ENCODE peak calls at places on chromosomes 11 and 22, in seven cellular contexts. O is IMR-90; K is HFF-Myc; S is activated gamma-delta T cell treated with Interleukin-2 at 50 U/mL for 16 hours; U is activated T-helper 9 cell treated with anti-CD3 and anti-CD28 coated beads, Interleukin-2, amount 50 U/mL, for 16 hours; C is iris pigment epithelial cell; H is AG04450. I is an unnamed sample.

GRCh38 chr11:119118227-119118626 is 3.2 kb upstream of the HINFP start:
- DNase-seq in O (no peak), K (no peak), S (no peak), U (no peak), C (no peak), H (no peak), I (no peak)

GRCh38 chr11:85685820-85686459 is at the start of gene CCDC89:
- DNase-seq in O (peak), K (peak), S (no peak), U (no peak), C (peak), H (peak), I (no peak)

GRCh38 chr11:64757549-64758329 is 2.0 kb downstream of the PYGM start:
- DNase-seq in O (no peak), K (no peak), S (no peak), U (no peak), C (no peak), H (no peak), I (no peak)

GRCh38 chr11:131845255-131845654 is 474.8 kb downstream of the NTM start:
- DNase-seq in O (no peak), K (no peak), S (no peak), U (no peak), C (no peak), H (no peak), I (no peak)

GRCh38 chr11:8030526-8031247 is 43.5 kb downstream of the EIF3F start:
- DNase-seq in O (no peak), K (no peak), S (no peak), U (no peak), C (no peak), H (no peak), I (no peak)

GRCh38 chr11:556175-556699 is 4.3 kb downstream of the LMNTD2 start:
- DNase-seq in O (no peak), K (no peak), S (no peak), U (no peak), C (no peak), H (no peak), I (no peak)

GRCh38 chr11:103978588-103979580 is 57.6 kb upstream of the DDI1 start:
- DNase-seq in O (peak), K (no peak), S (no peak), U (no peak), C (no peak), H (no peak), I (no peak)

GRCh38 chr11:71097506-71098240 is 154.7 kb downstream of the SHANK2 start:
- DNase-seq in O (no peak), K (no peak), S (no peak), U (no peak), C (no peak), H (no peak), I (no peak)

GRCh38 chr11:13260196-13260962 is 17.2 kb upstream of the BMAL1 start:
- DNase-seq in O (no peak), K (no peak), S (no peak), U (no peak), C (peak), H (no peak), I (no peak)

GRCh38 chr22:47621253-47621652 is 858.8 kb downstream of the TBC1D22A start:
- DNase-seq in O (no peak), K (no peak), S (no peak), U (no peak), C (no peak), H (no peak), I (no peak)

GRCh38 chr11:120869516-120870011 is 154.3 kb upstream of the TBCEL start:
- DNase-seq in O (no peak), K (no peak), S (no peak), U (no peak), C (no peak), H (no peak), I (no peak)

GRCh38 chr11:126162286-126163030 is 49.0 kb downstream of the RPUSD4 start:
- DNase-seq in O (peak), K (no peak), S (no peak), U (no peak), C (no peak), H (no peak), I (no peak)

GRCh38 chr11:130180491-130180890 is 20.9 kb downstream of the ST14 start:
- DNase-seq in O (peak), K (no peak), S (no peak), U (no peak), C (peak), H (no peak), I (peak)

GRCh38 chr11:74460481-74461154 is 6.7 kb downstream of the KCNE3 start:
- DNase-seq in O (peak), K (no peak), S (no peak), U (no peak), C (peak), H (no peak), I (peak)

GRCh38 chr11:66889974-66890373 is 33.1 kb downstream of the LRFN4 start:
- DNase-seq in O (no peak), K (no peak), S (no peak), U (no peak), C (peak), H (no peak), I (peak)

GRCh38 chr22:30943368-30943767 is 25.2 kb downstream of the MORC2 start:
- DNase-seq in O (no peak), K (no peak), S (peak), U (no peak), C (no peak), H (no peak), I (peak)

GRCh38 chr22:26892401-26893033 is 235.1 kb downstream of the MIAT start:
- DNase-seq in O (no peak), K (no peak), S (no peak), U (no peak), C (no peak), H (no peak), I (no peak)

GRCh38 chr11:46920709-46921108 is 2.4 kb upstream of the LRP4 start:
- DNase-seq in O (peak), K (peak), S (no peak), U (no peak), C (peak), H (peak), I (no peak)

GRCh38 chr11:3169235-3169951 is 4.3 kb upstream of the OSBPL5 start:
- DNase-seq in O (peak), K (no peak), S (no peak), U (no peak), C (peak), H (no peak), I (peak)